ENCODE peak calls at places on chromosomes 7 and 10, in six cellular contexts. S is mammary epithelial cell; I is fibroblast of villous mesenchyme; C is CD4-positive, alpha-beta memory T cell; X is adrenal gland; A is OCI-LY7. Q is an unnamed sample.

GRCh38 chr10:4109469-4109868 is 324.5 kb upstream of the KLF6 start:
- DNase-seq in S (no peak), A (no peak), X (no peak), C (no peak), I (no peak), Q (no peak)

GRCh38 chr10:11760151-11760550 is 18.0 kb downstream of the ECHDC3 start:
- DNase-seq in X (no peak), S (no peak), I (no peak), A (no peak), C (no peak), Q (no peak)

GRCh38 chr10:21368022-21368582 is 157.4 kb downstream of the SKIDA1 start:
- DNase-seq in X (no peak), S (no peak), C (no peak), I (peak; percentile 40), A (no peak), Q (no peak)

GRCh38 chr10:18737841-18738240 is 78.6 kb downstream of the ARL5B start:
- DNase-seq in X (no peak), C (no peak), S (no peak), I (peak; percentile 17), A (no peak), Q (no peak)

GRCh38 chr7:142883571-142884284 is 1.8 kb downstream of the TRPV6 start:
- DNase-seq in X (no peak), I (no peak), C (no peak), A (no peak), S (no peak), Q (no peak)

GRCh38 chr7:132557489-132558044 is 18.7 kb downstream of the PLXNA4 start:
- DNase-seq in X (no peak), C (no peak), A (no peak), I (no peak), S (peak; percentile 3), Q (no peak)

GRCh38 chr10:11874568-11875182 is 51.5 kb downstream of the PROSER2 start:
- DNase-seq in S (peak; percentile 72), C (peak; percentile 19), X (no peak), A (no peak), I (peak; percentile 76), Q (peak; percentile 80)

GRCh38 chr7:73477376-73477775 is 43.8 kb downstream of the FZD9 start:
- DNase-seq in X (no peak), I (no peak), S (no peak), C (no peak), A (no peak), Q (no peak)

GRCh38 chr10:24313233-24313632 is 104.3 kb downstream of the KIAA1217 start:
- DNase-seq in S (no peak), A (no peak), C (no peak), X (no peak), I (no peak), Q (no peak)

GRCh38 chr7:5591547-5591899 is 167.9 kb upstream of the TNRC18 start:
- DNase-seq in C (no peak), S (peak; percentile 76), I (peak; percentile 90), X (peak; percentile 64), A (no peak), Q (peak; percentile 72)

GRCh38 chr7:18153183-18153748 is 125.6 kb upstream of the PRPS1L1 start:
- DNase-seq in S (no peak), I (no peak), C (no peak), X (no peak), A (no peak), Q (no peak)

GRCh38 chr7:31061185-31061584 is 9.1 kb downstream of the ADCYAP1R1 start:
- DNase-seq in S (no peak), I (no peak), X (no peak), A (no peak), C (no peak), Q (peak; percentile 3)

GRCh38 chr7:50791363-50791762 is 8.7 kb upstream of the GRB10 start:
- DNase-seq in X (no peak), A (no peak), S (no peak), C (no peak), I (no peak), Q (no peak)

GRCh38 chr7:142917447-142917846 is 16.1 kb downstream of the TRPV5 start:
- DNase-seq in I (no peak), X (no peak), A (no peak), C (no peak), S (no peak), Q (no peak)

GRCh38 chr7:25802473-25802872 is 349.5 kb upstream of the NFE2L3 start:
- DNase-seq in I (no peak), A (no peak), S (no peak), X (no peak), C (no peak), Q (no peak)

GRCh38 chr7:82166666-82167065 is 276.9 kb downstream of the CACNA2D1 start:
- DNase-seq in I (no peak), A (no peak), S (no peak), C (no peak), X (no peak), Q (no peak)

GRCh38 chr7:4641667-4642467 is 40.2 kb upstream of the FOXK1 start:
- DNase-seq in A (peak; percentile 97), S (peak; percentile 83), C (peak; percentile 98), I (peak; percentile 96), X (peak; percentile 94), Q (peak; percentile 86)

GRCh38 chr7:24786941-24787340 is 29.7 kb upstream of the GSDME start:
- DNase-seq in A (no peak), X (peak; percentile 30), S (peak; percentile 97), I (peak; percentile 74), C (no peak), Q (no peak)

GRCh38 chr7:151680810-151681209 is 161.1 kb upstream of the RHEB start:
- DNase-seq in I (peak; percentile 85), C (no peak), A (no peak), X (no peak), S (no peak), Q (no peak)

DNA sequence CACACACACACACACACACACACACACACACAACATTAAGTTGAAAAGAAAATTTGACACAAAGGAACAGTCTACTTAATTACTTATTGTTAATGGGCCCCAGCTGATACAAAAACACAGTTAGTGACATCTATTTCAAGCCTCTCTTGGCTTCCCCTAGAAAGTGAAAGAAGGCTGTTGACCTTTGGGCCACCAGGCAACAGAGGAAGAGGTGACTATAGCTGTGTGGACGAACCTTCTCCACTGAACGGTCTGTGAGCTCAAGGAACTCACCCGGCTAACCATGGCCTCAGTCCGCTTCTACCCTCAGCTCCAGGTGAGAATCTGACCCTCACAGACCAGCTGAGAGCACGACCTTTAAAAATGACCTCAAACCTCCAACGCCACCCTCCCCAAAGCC is 32.9 kb upstream of the CALN1 start:
- DNase-seq in X (no peak), S (no peak), A (no peak), I (no peak), C (no peak), Q (peak; percentile 6)
- H3K4me3 ChIP-seq in X (no peak overlapping the region), S (no peak overlapping the region), A (no peak overlapping the region), I (no peak overlapping the region), C (no peak overlapping the region), Q (no peak overlapping the region)

GRCh38 chr10:99659031-99659867 is at the start of gene ENTPD7:
- DNase-seq in X (peak; percentile 98), I (peak; percentile 96), S (peak; percentile 98), C (peak; percentile 84), A (peak; percentile 85), Q (peak; percentile 93)
- H3K4me3 ChIP-seq in X (peak within 1 kb of the TSS; percentile 84), I (peak within 1 kb of the TSS; percentile 82), S (peak within 1 kb of the TSS; percentile 97), C (peak within 1 kb of the TSS; percentile 84), A (peak within 1 kb of the TSS; percentile 76), Q (peak within 1 kb of the TSS; percentile 93)

GRCh38 chr7:116876664-116877442 is 14.5 kb downstream of the CAPZA2 start:
- DNase-seq in X (peak; percentile 84), C (no peak), I (peak; percentile 25), A (no peak), S (no peak), Q (no peak)
- H3K4me3 ChIP-seq in X (no peak overlapping the region), C (no peak overlapping the region), I (no peak overlapping the region), A (no peak overlapping the region), S (no peak overlapping the region), Q (no peak overlapping the region)

GRCh38 chr10:61992059-61992460 is 90.6 kb downstream of the ARID5B start:
- DNase-seq in I (peak; percentile 78), X (peak; percentile 71), S (no peak), C (no peak), A (no peak), Q (no peak)
- H3K4me3 ChIP-seq in I (no peak overlapping the region), X (no peak overlapping the region), S (no peak overlapping the region), C (no peak overlapping the region), A (peak overlapping the region; percentile 58), Q (no peak overlapping the region)

GRCh38 chr7:47479821-47480575 is 101.9 kb downstream of the TNS3 start:
- DNase-seq in C (no peak), X (no peak), I (no peak), A (peak; percentile 57), S (no peak), Q (no peak)

GRCh38 chr7:47481656-47482012 is 100.3 kb downstream of the TNS3 start:
- DNase-seq in A (no peak), X (no peak), I (no peak), S (no peak), C (no peak), Q (no peak)

GRCh38 chr7:47483604-47484273 is 98.2 kb downstream of the TNS3 start:
- DNase-seq in A (peak; percentile 52), S (no peak), C (no peak), X (no peak), I (peak; percentile 75), Q (peak; percentile 36)

GRCh38 chr7:47480576-47481538 is 101.1 kb downstream of the TNS3 start:
- DNase-seq in I (no peak), A (no peak), S (no peak), X (no peak), C (no peak), Q (no peak)

DNA sequence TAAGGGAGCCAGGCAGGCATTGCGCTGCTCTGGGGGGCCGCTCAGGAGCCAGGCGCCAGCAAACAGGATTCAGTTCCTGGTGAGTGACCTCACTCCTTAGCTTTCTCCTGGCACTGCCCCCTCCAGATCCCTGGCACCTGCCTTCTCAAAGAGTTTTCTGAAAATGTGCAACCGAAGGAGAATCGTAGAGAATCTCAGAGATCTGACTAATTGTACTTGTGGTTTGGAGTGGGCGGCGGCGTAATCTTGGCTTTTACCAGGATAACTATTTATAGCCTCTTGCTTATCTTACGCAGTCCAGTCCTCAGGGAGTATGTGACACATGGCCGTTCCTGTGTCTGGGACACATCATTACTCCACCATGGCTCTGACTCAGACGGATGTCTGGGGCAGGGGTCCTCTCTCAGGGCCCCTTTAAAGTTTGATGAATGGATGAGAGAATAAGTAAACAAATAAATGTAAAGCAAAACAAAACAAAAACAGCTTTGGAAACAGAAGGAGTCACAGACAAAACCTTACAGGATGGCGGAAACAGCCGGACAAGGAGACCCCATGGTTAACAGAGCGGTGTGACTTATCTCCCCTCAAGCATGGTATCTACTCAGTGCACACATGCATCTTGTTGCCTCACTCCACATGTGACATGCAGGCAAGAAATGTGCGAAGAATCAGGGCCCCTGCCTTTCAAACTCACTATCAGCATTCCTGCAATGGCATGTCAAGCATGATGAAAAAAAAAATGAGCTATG is 99.7 kb downstream of the TNS3 start:
- DNase-seq in X (peak; percentile 85), C (no peak), S (peak; percentile 86), A (no peak), I (peak; percentile 98), Q (no peak)
- H3K4me3 ChIP-seq in X (no peak overlapping the region), C (no peak overlapping the region), S (no peak overlapping the region), A (no peak overlapping the region), I (peak overlapping the region; percentile 24), Q (no peak overlapping the region)